ENCODE peak calls at places on chromosomes 13 and 19, in five cellular contexts. One of them, this sample, is unnamed.

GRCh38 chr13:112986470-112986869 is 17.5 kb downstream of the MCF2L start:
- DNase-seq in OCI-LY7: no peak
- DNase-seq in uterus: no peak
- DNase-seq in CD8-positive, alpha-beta T cell: no peak
- DNase-seq in endodermal cell: no peak
- DNase-seq in this sample: no peak

GRCh38 chr13:28573595-28574373 is 78.9 kb upstream of the FLT1 start:
- DNase-seq in OCI-LY7: no peak
- DNase-seq in uterus: no peak
- DNase-seq in CD8-positive, alpha-beta T cell: no peak
- DNase-seq in endodermal cell: no peak
- DNase-seq in this sample: no peak

GRCh38 chr19:55086730-55087541 is 11.3 kb downstream of the EPS8L1 start:
- DNase-seq in OCI-LY7: no peak
- DNase-seq in uterus: peak
- DNase-seq in CD8-positive, alpha-beta T cell: no peak
- DNase-seq in endodermal cell: peak
- DNase-seq in this sample: peak

GRCh38 chr19:15587663-15588062 is 27.4 kb upstream of the CYP4F8 start:
- DNase-seq in OCI-LY7: no peak
- DNase-seq in uterus: no peak
- DNase-seq in CD8-positive, alpha-beta T cell: no peak
- DNase-seq in endodermal cell: no peak
- DNase-seq in this sample: no peak

GRCh38 chr19:12647490-12648071 is 19.0 kb downstream of the MAN2B1 start:
- DNase-seq in OCI-LY7: no peak
- DNase-seq in uterus: peak
- DNase-seq in CD8-positive, alpha-beta T cell: no peak
- DNase-seq in endodermal cell: peak
- DNase-seq in this sample: no peak

GRCh38 chr13:85095887-85096286 is 703.3 kb downstream of the SLITRK6 start:
- DNase-seq in OCI-LY7: no peak
- DNase-seq in uterus: no peak
- DNase-seq in CD8-positive, alpha-beta T cell: no peak
- DNase-seq in endodermal cell: no peak
- DNase-seq in this sample: no peak

GRCh38 chr19:862529-863304 is 3.3 kb downstream of the CFD start:
- DNase-seq in OCI-LY7: peak
- DNase-seq in uterus: peak
- DNase-seq in CD8-positive, alpha-beta T cell: peak
- DNase-seq in endodermal cell: peak
- DNase-seq in this sample: no peak

GRCh38 chr13:37652596-37652995 is 54.0 kb upstream of the POSTN start:
- DNase-seq in OCI-LY7: no peak
- DNase-seq in uterus: no peak
- DNase-seq in CD8-positive, alpha-beta T cell: no peak
- DNase-seq in endodermal cell: no peak
- DNase-seq in this sample: no peak

GRCh38 chr13:98173431-98173921 is 3.6 kb downstream of the RNF113B start:
- DNase-seq in OCI-LY7: no peak
- DNase-seq in uterus: peak
- DNase-seq in CD8-positive, alpha-beta T cell: no peak
- DNase-seq in endodermal cell: peak
- DNase-seq in this sample: peak

GRCh38 chr13:99380921-99381645 is 73.9 kb upstream of the GPR183 start:
- DNase-seq in OCI-LY7: no peak
- DNase-seq in uterus: no peak
- DNase-seq in CD8-positive, alpha-beta T cell: peak
- DNase-seq in endodermal cell: peak
- DNase-seq in this sample: no peak

GRCh38 chr13:112983428-112984196 is 14.6 kb downstream of the MCF2L start:
- DNase-seq in OCI-LY7: no peak
- DNase-seq in uterus: no peak
- DNase-seq in CD8-positive, alpha-beta T cell: no peak
- DNase-seq in endodermal cell: no peak
- DNase-seq in this sample: no peak

GRCh38 chr13:97231118-97231831 is 9.1 kb downstream of the MBNL2 start:
- DNase-seq in OCI-LY7: no peak
- DNase-seq in uterus: no peak
- DNase-seq in CD8-positive, alpha-beta T cell: no peak
- DNase-seq in endodermal cell: no peak
- DNase-seq in this sample: no peak

GRCh38 chr13:62305758-62306157 is 890.1 kb upstream of the PCDH20 start:
- DNase-seq in OCI-LY7: peak
- DNase-seq in uterus: no peak
- DNase-seq in CD8-positive, alpha-beta T cell: no peak
- DNase-seq in endodermal cell: no peak
- DNase-seq in this sample: no peak

GRCh38 chr19:7602935-7603497 is 7.4 kb downstream of the CAMSAP3 start:
- DNase-seq in OCI-LY7: no peak
- DNase-seq in uterus: no peak
- DNase-seq in CD8-positive, alpha-beta T cell: no peak
- DNase-seq in endodermal cell: no peak
- DNase-seq in this sample: no peak

GRCh38 chr19:55146078-55146647 is 2.8 kb downstream of the TNNT1 start:
- DNase-seq in OCI-LY7: peak
- DNase-seq in uterus: no peak
- DNase-seq in CD8-positive, alpha-beta T cell: no peak
- DNase-seq in endodermal cell: peak
- DNase-seq in this sample: no peak

GRCh38 chr13:100300213-100300612 is 211.3 kb downstream of the PCCA start:
- DNase-seq in OCI-LY7: no peak
- DNase-seq in uterus: no peak
- DNase-seq in CD8-positive, alpha-beta T cell: no peak
- DNase-seq in endodermal cell: no peak
- DNase-seq in this sample: no peak

GRCh38 chr13:79267560-79267959 is 138.5 kb downstream of the RBM26 start:
- DNase-seq in OCI-LY7: no peak
- DNase-seq in uterus: no peak
- DNase-seq in CD8-positive, alpha-beta T cell: no peak
- DNase-seq in endodermal cell: no peak
- DNase-seq in this sample: no peak

GRCh38 chr13:79270859-79271258 is 135.2 kb downstream of the RBM26 start:
- DNase-seq in OCI-LY7: no peak
- DNase-seq in uterus: no peak
- DNase-seq in CD8-positive, alpha-beta T cell: no peak
- DNase-seq in endodermal cell: no peak
- DNase-seq in this sample: no peak

GRCh38 chr13:79273045-79273444 is 133.0 kb downstream of the RBM26 start:
- DNase-seq in OCI-LY7: no peak
- DNase-seq in uterus: no peak
- DNase-seq in CD8-positive, alpha-beta T cell: no peak
- DNase-seq in endodermal cell: no peak
- DNase-seq in this sample: no peak

GRCh38 chr13:79271616-79272015 is 134.4 kb downstream of the RBM26 start:
- DNase-seq in OCI-LY7: no peak
- DNase-seq in uterus: no peak
- DNase-seq in CD8-positive, alpha-beta T cell: no peak
- DNase-seq in endodermal cell: no peak
- DNase-seq in this sample: no peak
- H3K4me3 ChIP-seq in OCI-LY7: no peak
- H3K4me3 ChIP-seq in uterus: no peak
- H3K4me3 ChIP-seq in CD8-positive, alpha-beta T cell: no peak
- H3K4me3 ChIP-seq in endodermal cell: peak
- H3K4me3 ChIP-seq in this sample: no peak

GRCh38 chr13:20869540-20869939 is 33.0 kb downstream of the XPO4 start:
- DNase-seq in OCI-LY7: no peak
- DNase-seq in uterus: no peak
- DNase-seq in CD8-positive, alpha-beta T cell: no peak
- DNase-seq in endodermal cell: no peak
- DNase-seq in this sample: no peak
- TF ChIP-seq CTCF in OCI-LY7: peak
- TF ChIP-seq CTCF in uterus: peak
- TF ChIP-seq CTCF in CD8-positive, alpha-beta T cell: no peak
- TF ChIP-seq CTCF in endodermal cell: peak
- TF ChIP-seq CTCF in this sample: peak

GRCh38 chr19:37817180-37817911 is 38.0 kb upstream of the ZNF573 start:
- DNase-seq in OCI-LY7: no peak
- DNase-seq in uterus: peak
- DNase-seq in CD8-positive, alpha-beta T cell: peak
- DNase-seq in endodermal cell: peak
- DNase-seq in this sample: peak
- H3K4me3 ChIP-seq in OCI-LY7: no peak
- H3K4me3 ChIP-seq in uterus: peak
- H3K4me3 ChIP-seq in CD8-positive, alpha-beta T cell: peak
- H3K4me3 ChIP-seq in endodermal cell: peak
- H3K4me3 ChIP-seq in this sample: peak

GRCh38 chr13:24308068-24308445 is 1.3 kb upstream of the C1QTNF9 start:
- DNase-seq in OCI-LY7: no peak
- DNase-seq in uterus: no peak
- DNase-seq in CD8-positive, alpha-beta T cell: no peak
- DNase-seq in endodermal cell: no peak
- DNase-seq in this sample: no peak

GRCh38 chr13:24308488-24309020 is 826 bp upstream of the C1QTNF9 start:
- DNase-seq in OCI-LY7: no peak
- DNase-seq in uterus: no peak
- DNase-seq in CD8-positive, alpha-beta T cell: no peak
- DNase-seq in endodermal cell: no peak
- DNase-seq in this sample: no peak

GRCh38 chr13:24313449-24313848 is 4.1 kb downstream of the C1QTNF9 start:
- DNase-seq in OCI-LY7: no peak
- DNase-seq in uterus: no peak
- DNase-seq in CD8-positive, alpha-beta T cell: no peak
- DNase-seq in endodermal cell: no peak
- DNase-seq in this sample: no peak
- TF ChIP-seq CTCF in OCI-LY7: peak
- TF ChIP-seq CTCF in uterus: no peak
- TF ChIP-seq CTCF in CD8-positive, alpha-beta T cell: no peak
- TF ChIP-seq CTCF in endodermal cell: peak
- TF ChIP-seq CTCF in this sample: peak

GRCh38 chr13:102185375-102185984 is 216.4 kb downstream of the FGF14 start:
- DNase-seq in OCI-LY7: no peak
- DNase-seq in uterus: no peak
- DNase-seq in CD8-positive, alpha-beta T cell: no peak
- DNase-seq in endodermal cell: no peak
- DNase-seq in this sample: no peak

GRCh38 chr13:102187313-102187712 is 214.5 kb downstream of the FGF14 start:
- DNase-seq in OCI-LY7: no peak
- DNase-seq in uterus: no peak
- DNase-seq in CD8-positive, alpha-beta T cell: no peak
- DNase-seq in endodermal cell: no peak
- DNase-seq in this sample: no peak

GRCh38 chr13:102195566-102196462 is 206.0 kb downstream of the FGF14 start:
- DNase-seq in OCI-LY7: no peak
- DNase-seq in uterus: no peak
- DNase-seq in CD8-positive, alpha-beta T cell: no peak
- DNase-seq in endodermal cell: no peak
- DNase-seq in this sample: no peak

GRCh38 chr13:102191951-102192461 is 209.8 kb downstream of the FGF14 start:
- DNase-seq in OCI-LY7: no peak
- DNase-seq in uterus: no peak
- DNase-seq in CD8-positive, alpha-beta T cell: no peak
- DNase-seq in endodermal cell: no peak
- DNase-seq in this sample: no peak

GRCh38 chr13:102190930-102191329 is 210.9 kb downstream of the FGF14 start:
- DNase-seq in OCI-LY7: no peak
- DNase-seq in uterus: no peak
- DNase-seq in CD8-positive, alpha-beta T cell: no peak
- DNase-seq in endodermal cell: no peak
- DNase-seq in this sample: no peak
- H3K4me3 ChIP-seq in OCI-LY7: no peak
- H3K4me3 ChIP-seq in uterus: no peak
- H3K4me3 ChIP-seq in CD8-positive, alpha-beta T cell: no peak
- H3K4me3 ChIP-seq in endodermal cell: no peak
- H3K4me3 ChIP-seq in this sample: no peak

GRCh38 chr19:10419646-10420443 is 493 bp upstream of the PDE4A start:
- DNase-seq in OCI-LY7: peak
- DNase-seq in uterus: no peak
- DNase-seq in CD8-positive, alpha-beta T cell: no peak
- DNase-seq in endodermal cell: peak
- DNase-seq in this sample: no peak

GRCh38 chr19:10418281-10419199 is 1.8 kb upstream of the PDE4A start:
- DNase-seq in OCI-LY7: peak
- DNase-seq in uterus: no peak
- DNase-seq in CD8-positive, alpha-beta T cell: no peak
- DNase-seq in endodermal cell: peak
- DNase-seq in this sample: no peak

GRCh38 chr19:10417598-10418280 is 2.6 kb upstream of the PDE4A start:
- DNase-seq in OCI-LY7: peak
- DNase-seq in uterus: no peak
- DNase-seq in CD8-positive, alpha-beta T cell: no peak
- DNase-seq in endodermal cell: peak
- DNase-seq in this sample: no peak

GRCh38 chr19:10420444-10421239 is at the start of gene PDE4A:
- DNase-seq in OCI-LY7: peak
- DNase-seq in uterus: no peak
- DNase-seq in CD8-positive, alpha-beta T cell: no peak
- DNase-seq in endodermal cell: peak
- DNase-seq in this sample: no peak

DNA sequence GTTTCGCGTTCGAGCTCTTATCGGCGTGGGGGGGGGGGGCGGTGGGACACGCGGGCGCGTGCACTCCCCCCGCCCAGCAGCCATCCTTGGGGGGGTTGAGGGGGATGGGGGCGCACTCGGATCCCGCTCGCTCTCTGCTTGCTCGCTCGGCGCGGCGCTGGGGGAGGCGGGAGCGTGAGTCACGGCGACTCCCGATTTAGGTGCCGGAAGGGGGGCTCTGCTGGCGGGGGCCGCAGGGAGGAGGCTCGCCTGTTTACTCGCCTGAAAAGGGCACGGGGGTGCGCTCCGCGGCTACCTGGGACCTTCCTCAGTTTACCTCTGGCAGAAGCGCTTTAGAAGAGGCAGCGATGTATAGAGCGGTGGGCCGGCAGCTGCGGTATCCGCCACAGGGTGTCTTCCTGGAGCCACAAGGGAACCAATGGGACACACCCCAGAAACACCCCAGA is 1.1 kb upstream of the PDE4A start:
- DNase-seq in OCI-LY7: no peak
- DNase-seq in uterus: no peak
- DNase-seq in CD8-positive, alpha-beta T cell: no peak
- DNase-seq in endodermal cell: peak
- DNase-seq in this sample: no peak
- TF ChIP-seq CTCF in OCI-LY7: peak
- TF ChIP-seq CTCF in uterus: no peak
- TF ChIP-seq CTCF in CD8-positive, alpha-beta T cell: no peak
- TF ChIP-seq CTCF in endodermal cell: no peak
- TF ChIP-seq CTCF in this sample: no peak

GRCh38 chr13:66657165-66657895 is 572.8 kb downstream of the PCDH9 start:
- DNase-seq in OCI-LY7: no peak
- DNase-seq in uterus: peak
- DNase-seq in CD8-positive, alpha-beta T cell: no peak
- DNase-seq in endodermal cell: no peak
- DNase-seq in this sample: peak
- H3K4me3 ChIP-seq in OCI-LY7: peak
- H3K4me3 ChIP-seq in uterus: no peak
- H3K4me3 ChIP-seq in CD8-positive, alpha-beta T cell: no peak
- H3K4me3 ChIP-seq in endodermal cell: no peak
- H3K4me3 ChIP-seq in this sample: no peak